ENCODE peak calls at places on chromosomes 11 and 22, in seven cellular contexts. M, L, S, T, W, O and G are unnamed samples.

GRCh38 chr11:790721-791564 is 1.1 kb upstream of the CEND1 start:
- DNase-seq in M (no peak), L (no peak), S (no peak), T (no peak), W (no peak), O (no peak), G (no peak)

GRCh38 chr11:5910521-5910920 is 17.5 kb downstream of the OR52E5 start:
- DNase-seq in M (no peak), L (no peak), S (no peak), T (no peak), W (no peak), O (no peak), G (no peak)

GRCh38 chr11:108873305-108873704 is 208.4 kb downstream of the DDX10 start:
- DNase-seq in M (no peak), L (no peak), S (no peak), T (no peak), W (no peak), O (no peak), G (no peak)

GRCh38 chr11:112051768-112052167 is 22.0 kb downstream of the PIH1D2 start:
- DNase-seq in M (no peak), L (no peak), S (no peak), T (no peak), W (no peak), O (no peak), G (no peak)

GRCh38 chr11:22976146-22976545 is 115.9 kb upstream of the CCDC179 start:
- DNase-seq in M (no peak), L (no peak), S (no peak), T (peak; percentile 74), W (no peak), O (peak; percentile 32), G (no peak)

GRCh38 chr11:24575392-24575791 is 78.5 kb downstream of the LUZP2 start:
- DNase-seq in M (no peak), L (no peak), S (no peak), T (no peak), W (no peak), O (no peak), G (no peak)

GRCh38 chr22:25002241-25002985 is 49.9 kb downstream of the KIAA1671 start:
- DNase-seq in M (no peak), L (no peak), S (no peak), T (no peak), W (no peak), O (no peak), G (no peak)

GRCh38 chr11:61602775-61603569 is 22.1 kb upstream of the SYT7 start:
- DNase-seq in M (peak; percentile 35), L (peak; percentile 93), S (peak; percentile 97), T (peak; percentile 41), W (peak; percentile 86), O (no peak), G (no peak)

GRCh38 chr22:31346733-31347250 is 646 bp upstream of the PATZ1 start:
- DNase-seq in M (peak; percentile 24), L (peak; percentile 56), S (no peak), T (peak; percentile 67), W (peak; percentile 90), O (peak; percentile 53), G (no peak)

GRCh38 chr11:70845761-70846160 is 406.6 kb downstream of the SHANK2 start:
- DNase-seq in M (no peak), L (no peak), S (no peak), T (no peak), W (peak; percentile 41), O (no peak), G (no peak)

GRCh38 chr11:115420524-115420923 is 83.7 kb downstream of the CADM1 start:
- DNase-seq in M (no peak), L (no peak), S (no peak), T (no peak), W (no peak), O (no peak), G (no peak)

GRCh38 chr11:24267015-24267414 is 229.8 kb upstream of the LUZP2 start:
- DNase-seq in M (no peak), L (no peak), S (no peak), T (no peak), W (no peak), O (no peak), G (no peak)

GRCh38 chr22:32876516-32876915 is 75.0 kb downstream of the TIMP3 start:
- DNase-seq in M (no peak), L (no peak), S (no peak), T (no peak), W (no peak), O (no peak), G (no peak)

GRCh38 chr22:38218661-38219331 is 17.0 kb downstream of the MAFF start:
- DNase-seq in M (peak; percentile 69), L (peak; percentile 83), S (peak; percentile 83), T (peak; percentile 81), W (peak; percentile 89), O (peak; percentile 84), G (peak; percentile 57)

GRCh38 chr22:30968015-30968923 is at the start of gene MORC2:
- DNase-seq in M (no peak), L (peak; percentile 60), S (no peak), T (peak; percentile 69), W (no peak), O (no peak), G (no peak)

GRCh38 chr11:64268687-64269379 is 15.6 kb downstream of the BAD start:
- DNase-seq in M (peak; percentile 44), L (peak; percentile 77), S (no peak), T (peak; percentile 68), W (peak; percentile 92), O (peak; percentile 89), G (no peak)

GRCh38 chr22:43013355-43014061 is 1.4 kb downstream of the PACSIN2 start:
- DNase-seq in M (no peak), L (no peak), S (no peak), T (peak; percentile 33), W (no peak), O (no peak), G (no peak)

GRCh38 chr11:79212711-79213110 is 228.1 kb downstream of the TENM4 start:
- DNase-seq in M (no peak), L (no peak), S (no peak), T (no peak), W (no peak), O (no peak), G (no peak)

GRCh38 chr11:66268953-66269906 is 791 bp downstream of the RAB1B start:
- DNase-seq in M (no peak), L (no peak), S (no peak), T (no peak), W (peak; percentile 71), O (no peak), G (no peak)

GRCh38 chr22:30234786-30235470 is 11.6 kb downstream of the LIF start:
- DNase-seq in M (no peak), L (no peak), S (no peak), T (peak; percentile 37), W (no peak), O (no peak), G (no peak)

GRCh38 chr11:107915229-107915628 is 13.0 kb upstream of the RAB39A start:
- DNase-seq in M (no peak), L (no peak), S (no peak), T (no peak), W (no peak), O (no peak), G (no peak)

GRCh38 chr11:88482871-88483301 is 145.3 kb upstream of the CTSC start:
- DNase-seq in M (no peak), L (no peak), S (no peak), T (no peak), W (no peak), O (no peak), G (no peak)

GRCh38 chr11:12845739-12846358 is 163.3 kb upstream of the RASSF10 start:
- DNase-seq in M (no peak), L (no peak), S (no peak), T (peak; percentile 67), W (peak; percentile 68), O (no peak), G (no peak)

GRCh38 chr11:17596711-17597110 is 49.7 kb downstream of the OTOG start:
- DNase-seq in M (no peak), L (no peak), S (no peak), T (no peak), W (no peak), O (no peak), G (no peak)

GRCh38 chr11:1207451-1208360 is 15.2 kb upstream of the MUC5B start:
- DNase-seq in M (peak; percentile 11), L (no peak), S (no peak), T (peak; percentile 9), W (no peak), O (peak; percentile 9), G (peak; percentile 6)

GRCh38 chr11:3137486-3138177 is 27.5 kb downstream of the OSBPL5 start:
- DNase-seq in M (no peak), L (peak; percentile 4), S (no peak), T (no peak), W (no peak), O (no peak), G (no peak)

GRCh38 chr11:128508785-128509518 is 78.4 kb downstream of the ETS1 start:
- DNase-seq in M (no peak), L (no peak), S (no peak), T (no peak), W (no peak), O (no peak), G (no peak)

GRCh38 chr11:17476317-17477083 is at the start of gene ABCC8:
- DNase-seq in M (no peak), L (no peak), S (no peak), T (no peak), W (no peak), O (no peak), G (no peak)

GRCh38 chr11:36375348-36376314 is 79.5 kb downstream of the PRR5L start:
- DNase-seq in M (no peak), L (no peak), S (no peak), T (no peak), W (no peak), O (no peak), G (no peak)

DNA sequence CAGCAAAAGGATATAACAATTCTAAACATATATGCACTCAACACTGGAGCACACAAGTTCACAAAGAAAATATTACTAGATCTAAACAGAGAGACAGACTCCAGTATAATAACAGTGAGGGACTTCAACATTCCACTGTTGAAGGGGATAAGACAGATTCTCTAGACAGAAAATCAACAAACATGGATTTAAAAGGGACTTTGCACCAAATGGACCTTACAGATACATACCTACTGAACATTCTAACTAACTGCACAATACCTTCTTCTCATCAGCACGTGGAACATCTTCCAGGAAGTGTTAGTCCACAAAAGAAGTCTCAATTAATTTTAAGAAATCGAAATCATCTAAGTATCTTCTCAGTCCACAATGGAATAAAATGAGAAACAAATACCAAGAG is 26.6 kb downstream of the RSF1 start:
- DNase-seq in M (no peak), L (no peak), S (no peak), T (no peak), W (no peak), O (no peak), G (no peak)
- H3K9me3 ChIP-seq in M (no peaks in the 10 kb centered on the region), L (no peaks in the 10 kb centered on the region), S (no peaks in the 10 kb centered on the region), T (no peaks in the 10 kb centered on the region), W (no peaks in the 10 kb centered on the region), O (no peaks in the 10 kb centered on the region), G (no peaks in the 10 kb centered on the region)

GRCh38 chr11:35040221-35040942 is 98.6 kb upstream of the CD44 start:
- DNase-seq in M (no peak), L (no peak), S (peak; percentile 80), T (peak; percentile 31), W (no peak), O (no peak), G (no peak)
- H3K9me3 ChIP-seq in M (no peaks in the 10 kb centered on the region), L (no peaks in the 10 kb centered on the region), S (no peaks in the 10 kb centered on the region), T (no peaks in the 10 kb centered on the region), W (no peaks in the 10 kb centered on the region), O (no peaks in the 10 kb centered on the region), G (no peaks in the 10 kb centered on the region)

GRCh38 chr11:134347441-134347840 is 15.7 kb downstream of the GLB1L2 start:
- DNase-seq in M (no peak), L (no peak), S (no peak), T (no peak), W (no peak), O (no peak), G (no peak)
- H3K9me3 ChIP-seq in M (no peaks in the 10 kb centered on the region), L (no peaks in the 10 kb centered on the region), S (no peaks in the 10 kb centered on the region), T (no peaks in the 10 kb centered on the region), W (no peaks in the 10 kb centered on the region), O (no peaks in the 10 kb centered on the region), G (no peaks in the 10 kb centered on the region)

GRCh38 chr11:133306019-133306418 is 226.3 kb downstream of the OPCML start:
- DNase-seq in M (no peak), L (no peak), S (no peak), T (no peak), W (no peak), O (no peak), G (no peak)
- H3K9me3 ChIP-seq in M (no peaks in the 10 kb centered on the region), L (no peaks in the 10 kb centered on the region), S (no peaks in the 10 kb centered on the region), T (no peaks in the 10 kb centered on the region), W (no peaks in the 10 kb centered on the region), O (no peaks in the 10 kb centered on the region), G (no peaks in the 10 kb centered on the region)